ENCODE peak calls at places on chromosomes 7 and 10, in seven cellular contexts. H, X, Q, S, O, G and B are unnamed samples.
A peak's percentile ranks its signal among the peaks of the same experiment; 100 is the strongest.

GRCh38 chr10:125062244-125063208 is 97.8 kb downstream of the CTBP2 start:
- DNase-seq in H (peak; percentile 75), X (no peak), Q (no peak), G (peak; percentile 46), S (peak; percentile 51), O (no peak), B (no peak)

GRCh38 chr7:84232653-84233052 is 38.1 kb upstream of the SEMA3A start:
- DNase-seq in O (no peak), S (no peak), H (no peak), G (no peak), X (no peak), Q (no peak), B (no peak)

GRCh38 chr7:46168671-46169383 is 247.8 kb upstream of the IGFBP3 start:
- DNase-seq in Q (no peak), S (no peak), H (no peak), X (no peak), O (no peak), G (no peak), B (no peak)

GRCh38 chr7:37428681-37429434 is 19.8 kb downstream of the ELMO1 start:
- DNase-seq in G (no peak), S (no peak), H (no peak), O (no peak), Q (no peak), X (no peak), B (no peak)

GRCh38 chr10:131176907-131177306 is 134.6 kb downstream of the TCERG1L start:
- DNase-seq in X (no peak), O (no peak), Q (no peak), H (no peak), S (no peak), G (no peak), B (no peak)

GRCh38 chr7:106962751-106963150 is 81.8 kb upstream of the PRKAR2B start:
- DNase-seq in O (no peak), H (no peak), Q (no peak), G (no peak), X (no peak), S (no peak), B (no peak)

GRCh38 chr7:4809091-4809591 is 33.7 kb downstream of the AP5Z1 start:
- DNase-seq in Q (peak; percentile 42), S (peak; percentile 61), O (peak; percentile 45), G (no peak), X (no peak), H (no peak), B (no peak)

GRCh38 chr10:94131885-94132284 is 138.2 kb downstream of the PLCE1 start:
- DNase-seq in X (no peak), G (no peak), O (no peak), S (no peak), Q (no peak), H (no peak), B (no peak)

GRCh38 chr10:86411281-86411841 is 44.8 kb upstream of the GRID1 start:
- DNase-seq in X (peak; percentile 64), G (no peak), Q (no peak), S (no peak), O (peak; percentile 22), H (no peak), B (no peak)

GRCh38 chr10:102641880-102642552 is 2.3 kb upstream of the TRIM8 start:
- DNase-seq in G (peak; percentile 100), X (peak; percentile 99), O (peak; percentile 92), Q (peak; percentile 99), S (peak; percentile 99), H (peak; percentile 99), B (peak; percentile 99)

GRCh38 chr10:24920907-24921881 is 31.2 kb downstream of the PRTFDC1 start:
- DNase-seq in H (peak; percentile 32), O (no peak), S (peak; percentile 48), Q (peak; percentile 56), X (peak; percentile 62), G (peak; percentile 81), B (peak; percentile 87)

GRCh38 chr7:95476904-95477594 is 8.7 kb upstream of the ASB4 start:
- DNase-seq in G (no peak), S (peak; percentile 51), O (peak; percentile 53), X (peak; percentile 88), H (peak; percentile 63), Q (peak; percentile 71), B (peak; percentile 73)

GRCh38 chr7:105885386-105886111 is 9.2 kb upstream of the ATXN7L1 start:
- DNase-seq in H (no peak), G (no peak), S (peak; percentile 33), O (no peak), Q (no peak), X (no peak), B (no peak)

GRCh38 chr10:58641095-58641531 is 128.4 kb downstream of the BICC1 start:
- DNase-seq in X (no peak), O (no peak), G (no peak), Q (no peak), S (no peak), H (no peak), B (no peak)

GRCh38 chr7:79982151-79982770 is 152.4 kb upstream of the GNAI1 start:
- DNase-seq in S (no peak), X (no peak), G (no peak), Q (no peak), H (no peak), O (no peak), B (no peak)

GRCh38 chr10:48444266-48444665 is 137.8 kb downstream of the MAPK8 start:
- DNase-seq in H (no peak), O (no peak), Q (peak; percentile 40), X (peak; percentile 37), S (no peak), G (no peak), B (peak; percentile 44)

GRCh38 chr7:101133621-101134398 is 6.9 kb downstream of the SERPINE1 start:
- DNase-seq in Q (no peak), X (no peak), S (no peak), O (no peak), H (no peak), G (no peak), B (no peak)

GRCh38 chr7:112946350-112946749 is 140.3 kb downstream of the GPR85 start:
- DNase-seq in H (no peak), G (no peak), X (no peak), S (no peak), O (no peak), Q (no peak), B (no peak)

GRCh38 chr7:32631021-32631420 is 135.7 kb downstream of the AVL9 start:
- DNase-seq in O (no peak), G (no peak), S (no peak), X (no peak), H (no peak), Q (no peak), B (no peak)

GRCh38 chr10:28219241-28219640 is 83.6 kb downstream of the MPP7 start:
- DNase-seq in Q (no peak), X (no peak), H (no peak), O (no peak), S (no peak), G (no peak), B (no peak)

GRCh38 chr7:29189743-29190201 is 4.8 kb upstream of the CHN2 start:
- DNase-seq in O (peak; percentile 22), X (peak; percentile 80), Q (peak; percentile 80), H (no peak), G (peak; percentile 87), S (peak; percentile 60), B (peak; percentile 63)

GRCh38 chr7:42930889-42931288 is 1.1 kb downstream of the PSMA2 start:
- DNase-seq in S (no peak), H (no peak), G (no peak), X (no peak), O (no peak), Q (no peak), B (no peak)

GRCh38 chr7:158543840-158544239 is 43.8 kb downstream of the PTPRN2 start:
- DNase-seq in G (no peak), O (no peak), H (no peak), S (no peak), X (no peak), Q (no peak), B (no peak)

GRCh38 chr7:158544708-158545107 is 42.9 kb downstream of the PTPRN2 start:
- DNase-seq in Q (no peak), H (no peak), G (no peak), O (no peak), S (no peak), X (no peak), B (no peak)

GRCh38 chr7:158541330-158542010 is 46.2 kb downstream of the PTPRN2 start:
- DNase-seq in X (peak; percentile 61), S (no peak), Q (no peak), G (no peak), H (no peak), O (peak; percentile 23), B (no peak)

GRCh38 chr7:158543401-158543680 is 44.3 kb downstream of the PTPRN2 start:
- DNase-seq in S (no peak), X (no peak), H (no peak), Q (no peak), O (no peak), G (no peak), B (no peak)

GRCh38 chr7:158542651-158543400 is 44.8 kb downstream of the PTPRN2 start:
- DNase-seq in G (no peak), X (no peak), H (no peak), O (no peak), S (no peak), Q (no peak), B (no peak)
- H3K9me3 ChIP-seq in G (no peaks in the 10 kb centered on the region), X (no peaks in the 10 kb centered on the region), H (no peaks in the 10 kb centered on the region), O (no peaks in the 10 kb centered on the region), S (no peaks in the 10 kb centered on the region), Q (no peaks in the 10 kb centered on the region), B (no peaks in the 10 kb centered on the region)

GRCh38 chr7:247636-248035 is 42.3 kb upstream of the FOXL3 start:
- DNase-seq in H (no peak), G (no peak), Q (no peak), O (no peak), X (no peak), S (no peak), B (no peak)
- H3K36me3 ChIP-seq in H (no peaks in the 10 kb centered on the region), G (peaks cover 1% of the 10 kb centered on the region), Q (peaks cover 61% of the 10 kb centered on the region), O (no peaks in the 10 kb centered on the region), X (peaks cover 64% of the 10 kb centered on the region), S (peaks cover 54% of the 10 kb centered on the region), B (peaks cover 37% of the 10 kb centered on the region)

GRCh38 chr10:129966831-129967578 is 2.9 kb upstream of the EBF3 start:
- DNase-seq in G (no peak), Q (no peak), H (no peak), O (no peak), S (no peak), X (no peak), B (no peak)
- H3K4me3 ChIP-seq in G (no peak overlapping the region), Q (no peak overlapping the region), H (peak overlapping the region; percentile 29), O (no peak overlapping the region), S (no peak overlapping the region), X (no peak overlapping the region), B (no peak overlapping the region)

GRCh38 chr7:158112571-158113320 is 474.9 kb downstream of the PTPRN2 start:
- DNase-seq in X (no peak), O (no peak), Q (peak; percentile 28), H (no peak), S (no peak), G (peak; percentile 53), B (peak; percentile 16)

GRCh38 chr7:158111906-158112570 is 475.6 kb downstream of the PTPRN2 start:
- DNase-seq in Q (peak; percentile 23), G (peak; percentile 64), S (no peak), O (no peak), H (no peak), X (no peak), B (peak; percentile 40)

GRCh38 chr7:158114056-158114850 is 473.4 kb downstream of the PTPRN2 start:
- DNase-seq in Q (peak; percentile 24), H (no peak), X (no peak), G (peak; percentile 53), S (no peak), O (no peak), B (peak; percentile 34)

GRCh38 chr7:158111556-158111880 is 476.1 kb downstream of the PTPRN2 start:
- DNase-seq in G (peak; percentile 23), H (no peak), X (no peak), Q (no peak), O (no peak), S (no peak), B (peak; percentile 16)

GRCh38 chr7:158113321-158114025 is 474.1 kb downstream of the PTPRN2 start:
- DNase-seq in G (peak; percentile 64), X (no peak), H (no peak), O (no peak), S (no peak), Q (peak; percentile 22), B (peak; percentile 16)
- H3K9me3 ChIP-seq in G (peaks cover 15% of the 10 kb centered on the region), X (no peaks in the 10 kb centered on the region), H (peaks cover 10% of the 10 kb centered on the region), O (no peaks in the 10 kb centered on the region), S (peaks cover 47% of the 10 kb centered on the region), Q (no peaks in the 10 kb centered on the region), B (no peaks in the 10 kb centered on the region)